ENCODE peak calls at places on chromosomes 3 and 15, in four cellular contexts. J is tibial artery, L is epithelial cell of proximal tubule, I is LNCaP clone FGC. X is an unnamed sample.

GRCh38 chr15:35827156-35827555 is 281.2 kb upstream of the DPH6 start:
- DNase-seq in I (no peak), L (no peak), J (no peak), X (no peak)

GRCh38 chr3:104887069-104887468 is 479.6 kb upstream of the ALCAM start:
- DNase-seq in I (no peak), L (no peak), J (no peak), X (no peak)

GRCh38 chr15:68311859-68312557 is 34.5 kb downstream of the FEM1B start:
- DNase-seq in J (no peak), I (no peak), L (no peak), X (no peak)

GRCh38 chr15:53591041-53591440 is 168.4 kb downstream of the WDR72 start:
- DNase-seq in J (no peak), L (peak; percentile 64), I (no peak), X (no peak)

GRCh38 chr3:48639944-48640606 is 4.8 kb upstream of the SLC26A6 start:
- DNase-seq in L (no peak), I (no peak), J (no peak), X (no peak)

GRCh38 chr3:114666613-114667012 is 372.8 kb downstream of the TIGIT start:
- DNase-seq in J (no peak), I (no peak), L (no peak), X (no peak)

GRCh38 chr15:85754993-85755392 is 39.7 kb downstream of the KLHL25 start:
- DNase-seq in J (no peak), L (no peak), I (no peak), X (peak; percentile 61)

GRCh38 chr3:52838561-52839267 is 3.9 kb upstream of the MUSTN1 start:
- DNase-seq in J (no peak), L (no peak), I (no peak), X (no peak)

GRCh38 chr3:88248658-88249057 is 98.9 kb downstream of the C3orf38 start:
- DNase-seq in J (no peak), I (no peak), L (no peak), X (no peak)

GRCh38 chr3:43858052-43858701 is 167.4 kb downstream of the ABHD5 start:
- DNase-seq in J (no peak), I (no peak), L (no peak), X (no peak)

GRCh38 chr3:99872633-99873254 is 55.1 kb downstream of the CMSS1 start:
- DNase-seq in I (no peak), L (no peak), J (no peak), X (no peak)

GRCh38 chr3:184259878-184260570 is 1.3 kb downstream of the CAMK2N2 start:
- DNase-seq in I (no peak), J (no peak), L (no peak), X (peak; percentile 29)

GRCh38 chr3:148903022-148903442 is 37.9 kb downstream of the CPA3 start:
- DNase-seq in J (no peak), L (no peak), I (no peak), X (no peak)

GRCh38 chr3:59559721-59560514 is 510.1 kb upstream of the CFAP20DC start:
- DNase-seq in L (peak; percentile 92), I (no peak), J (no peak), X (no peak)

GRCh38 chr15:48722764-48723661 is 77.5 kb upstream of the FBN1 start:
- DNase-seq in L (peak; percentile 89), I (no peak), J (no peak), X (no peak)

GRCh38 chr15:89165677-89166076 is 55.7 kb downstream of the RLBP1 start:
- DNase-seq in L (no peak), J (no peak), I (no peak), X (no peak)

GRCh38 chr3:12286927-12287726 is 1.7 kb upstream of the PPARG start:
- DNase-seq in J (no peak), I (no peak), L (peak; percentile 45), X (peak; percentile 31)

GRCh38 chr3:143973352-143974021 is 1.9 kb downstream of the DIPK2A start:
- DNase-seq in L (no peak), I (no peak), J (peak; percentile 23), X (no peak)

GRCh38 chr15:81315452-81316203 is 8.3 kb downstream of the STARD5 start:
- DNase-seq in J (no peak), I (no peak), L (no peak), X (no peak)

GRCh38 chr3:9770276-9770812 is 597 bp upstream of the CAMK1 start:
- DNase-seq in L (no peak), I (peak; percentile 69), J (peak; percentile 89), X (peak; percentile 91)

GRCh38 chr3:106728315-106728821 is 648.9 kb upstream of the CCDC54 start:
- DNase-seq in I (no peak), J (no peak), L (peak; percentile 69), X (no peak)

GRCh38 chr3:167851171-167851570 is 115.7 kb downstream of the SERPINI1 start:
- DNase-seq in L (no peak), J (no peak), I (no peak), X (no peak)

GRCh38 chr3:165624761-165625160 is 212.5 kb downstream of the BCHE start:
- DNase-seq in J (no peak), L (no peak), I (no peak), X (no peak)

GRCh38 chr15:31377030-31377429 is 50.4 kb downstream of the KLF13 start:
- DNase-seq in L (no peak), I (no peak), J (no peak), X (peak; percentile 13)

GRCh38 chr3:126543457-126544090 is 15.2 kb downstream of the C3orf22 start:
- DNase-seq in J (no peak), I (no peak), L (no peak), X (no peak)

GRCh38 chr3:52451237-52452083 is 2.4 kb downstream of the TNNC1 start:
- DNase-seq in J (no peak), L (no peak), I (no peak), X (peak; percentile 16)

GRCh38 chr15:65979316-65979715 is 110.0 kb downstream of the RAB11A start:
- DNase-seq in I (no peak), L (no peak), J (no peak), X (no peak)

GRCh38 chr3:49727924-49728361 is 4.2 kb upstream of the GMPPB start:
- DNase-seq in L (no peak), J (no peak), I (no peak), X (no peak)

GRCh38 chr3:188756241-188756640 is 415.5 kb upstream of the TPRG1 start:
- DNase-seq in I (no peak), J (no peak), L (no peak), X (no peak)

GRCh38 chr15:80176443-80176842 is 23.6 kb downstream of the FAH start:
- DNase-seq in L (no peak), I (no peak), J (no peak), X (no peak)

GRCh38 chr3:172713316-172713715 is 2.4 kb upstream of the NCEH1 start:
- DNase-seq in J (peak; percentile 32), I (no peak), L (no peak), X (no peak)

GRCh38 chr15:75718326-75718725 is 5.7 kb upstream of the CSPG4 start:
- DNase-seq in I (no peak), L (no peak), J (peak; percentile 83), X (no peak)

GRCh38 chr15:75714195-75714594 is 1.5 kb upstream of the CSPG4 start:
- DNase-seq in J (no peak), L (no peak), I (no peak), X (no peak)

GRCh38 chr15:75712668-75713337 is at the start of gene CSPG4:
- DNase-seq in I (no peak), J (peak; percentile 61), L (no peak), X (peak; percentile 72)

DNA sequence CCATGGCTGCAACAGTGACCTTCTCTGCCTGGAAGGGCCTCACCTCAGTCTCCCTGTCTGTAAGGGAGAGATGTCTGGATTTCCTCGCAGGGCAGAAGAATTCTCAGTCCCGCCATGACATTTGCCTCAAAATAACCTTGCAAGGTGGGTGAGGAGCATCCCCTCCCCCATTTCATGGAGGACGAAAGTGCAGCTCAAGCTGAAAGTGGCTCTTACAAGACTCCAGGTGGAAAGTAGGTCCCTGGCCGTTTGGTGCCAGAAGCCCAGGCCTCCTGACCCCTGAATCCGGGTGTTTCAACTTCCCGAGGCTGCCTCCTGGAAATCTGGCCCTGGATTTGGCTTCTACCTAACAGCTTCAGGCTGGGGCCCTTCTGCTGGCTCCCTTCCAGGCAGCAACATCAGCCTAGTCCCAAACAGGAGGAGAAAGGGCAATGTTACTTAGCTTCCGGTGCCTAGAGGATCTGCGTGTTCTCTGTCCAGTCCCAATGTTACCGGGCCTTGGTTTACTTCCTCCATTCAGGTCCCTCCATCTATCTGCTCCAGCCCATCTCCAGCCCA is 769 bp upstream of the CSPG4 start:
- DNase-seq in I (no peak), J (no peak), L (no peak), X (no peak)
- H3K4me3 ChIP-seq in I (no peak overlapping the region), J (peak overlapping the region; percentile 86), L (no peak overlapping the region), X (peak overlapping the region; percentile 66)

DNA sequence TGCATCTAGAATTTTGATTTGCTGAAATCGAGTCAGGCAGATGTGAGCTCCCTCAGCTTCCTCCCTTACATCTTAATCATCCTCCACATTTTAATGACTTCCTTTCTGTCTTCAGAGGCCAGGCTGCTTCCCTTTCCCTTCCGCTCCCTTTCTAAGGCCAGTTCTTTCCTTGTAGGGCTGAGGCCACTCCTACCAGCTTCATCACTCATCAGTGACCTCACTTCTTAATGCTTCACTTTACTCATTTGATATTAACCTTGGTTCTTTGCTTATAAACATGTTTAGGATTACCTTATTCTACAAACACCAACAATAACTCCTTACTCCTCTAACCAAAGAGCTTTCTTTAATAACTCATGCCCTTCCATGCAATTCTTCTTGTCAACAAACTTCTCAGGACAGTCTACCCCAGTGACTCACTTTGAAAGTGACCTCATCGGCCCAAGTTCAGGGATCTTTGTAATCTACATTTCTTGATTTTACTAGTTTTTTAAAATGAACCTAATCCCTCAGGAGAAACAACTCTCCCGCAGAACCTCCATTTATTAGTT is 23.9 kb downstream of the ILDR1 start:
- DNase-seq in J (no peak), I (no peak), L (peak; percentile 84), X (no peak)
- TF ChIP-seq CTCF in J (no peak), I (no peak), L (no peak), X (no peak)

DNA sequence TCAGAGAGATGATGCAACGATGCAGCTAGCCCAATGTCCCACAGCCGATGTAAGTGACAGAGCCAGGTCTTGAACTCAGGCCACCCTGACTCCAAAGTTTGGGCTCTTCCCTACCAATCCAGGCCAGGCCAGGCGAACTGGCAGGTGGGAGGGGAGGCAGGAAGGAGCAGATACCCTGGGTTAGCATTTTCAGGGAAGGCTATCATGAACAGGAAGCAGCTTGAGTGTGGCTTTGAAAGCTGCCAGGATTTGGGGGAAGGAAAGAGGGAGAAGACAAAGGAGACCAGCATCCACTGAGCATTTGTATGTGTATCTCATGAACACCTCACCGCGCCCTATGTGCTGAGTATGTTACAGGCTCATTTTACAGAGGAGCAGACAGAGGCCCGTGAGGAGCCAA is 38.8 kb downstream of the LMCD1 start:
- DNase-seq in J (no peak), I (no peak), L (no peak), X (no peak)
- H3K4me3 ChIP-seq in J (no peak overlapping the region), I (no peak overlapping the region), L (no peak overlapping the region), X (no peak overlapping the region)

DNA sequence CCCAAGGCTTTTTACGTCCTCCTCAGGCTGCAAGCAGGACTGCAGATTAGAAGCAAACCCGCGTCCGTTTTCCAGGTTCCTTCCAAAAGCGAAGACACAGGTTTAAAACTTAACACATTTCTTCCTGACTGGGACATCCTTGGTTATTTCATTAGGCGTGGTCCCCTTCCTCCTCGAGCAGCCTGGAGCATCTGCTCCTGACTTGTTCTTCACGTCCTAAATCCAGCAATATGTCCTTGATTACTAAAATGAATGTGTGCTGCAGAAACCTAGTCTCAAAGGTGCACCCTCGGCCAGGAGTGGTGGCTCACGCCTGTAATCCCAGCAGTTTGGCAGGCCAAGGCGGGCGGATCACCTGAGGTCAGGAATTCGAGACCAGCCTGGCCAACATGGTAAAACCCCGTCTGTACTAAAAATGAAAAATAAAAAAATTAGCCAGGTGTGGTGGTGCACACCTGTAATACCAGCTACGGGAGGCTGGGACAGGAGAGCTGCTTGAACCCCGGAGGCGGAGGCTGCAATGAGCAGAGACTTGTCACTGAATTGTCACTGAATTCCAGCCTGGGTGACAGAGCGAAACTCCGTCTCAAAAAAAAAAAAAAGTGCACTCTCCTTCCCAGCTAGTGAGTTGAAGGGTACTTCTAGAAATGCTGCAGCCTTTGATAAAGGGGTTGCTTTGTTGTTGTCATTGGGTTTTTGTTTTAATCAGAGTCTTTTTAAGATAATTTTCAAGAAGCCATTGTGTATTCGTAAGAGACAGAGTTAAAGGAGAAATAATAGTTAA is 853 bp upstream of the LRIG1 start:
- DNase-seq in J (no peak), I (no peak), L (no peak), X (no peak)
- TF ChIP-seq CTCF in J (no peak), I (no peak), L (peak; percentile 3), X (no peak)

X was measured in left ventricle myocardium inferior.